ENCODE peak calls at places on chromosome 6, in six cellular contexts. One of them, this sample, is unnamed.

GRCh38 chr6:155171747-155172191 is 92.0 kb upstream of the CLDN20 start:
- DNase-seq in substantia nigra: no peak
- DNase-seq in natural killer cell: no peak
- DNase-seq in HCT116: no peak
- DNase-seq in fibroblast of the aortic adventitia: peak; percentile 67
- DNase-seq in OCI-LY7: no peak
- DNase-seq in this sample: peak; percentile 82

GRCh38 chr6:45590225-45590624 is 212.5 kb upstream of the SUPT3H start:
- DNase-seq in substantia nigra: no peak
- DNase-seq in natural killer cell: no peak
- DNase-seq in HCT116: no peak
- DNase-seq in fibroblast of the aortic adventitia: peak; percentile 59
- DNase-seq in OCI-LY7: no peak
- DNase-seq in this sample: peak; percentile 83

GRCh38 chr6:134457941-134458340 is 140.0 kb upstream of the SGK1 start:
- DNase-seq in substantia nigra: no peak
- DNase-seq in natural killer cell: no peak
- DNase-seq in HCT116: no peak
- DNase-seq in fibroblast of the aortic adventitia: no peak
- DNase-seq in OCI-LY7: peak; percentile 12
- DNase-seq in this sample: no peak

GRCh38 chr6:14396826-14397517 is 279.4 kb downstream of the CD83 start:
- DNase-seq in substantia nigra: no peak
- DNase-seq in natural killer cell: peak; percentile 20
- DNase-seq in HCT116: no peak
- DNase-seq in fibroblast of the aortic adventitia: peak; percentile 27
- DNase-seq in OCI-LY7: no peak
- DNase-seq in this sample: no peak

GRCh38 chr6:151804585-151805285 is 2.7 kb upstream of the ESR1 start:
- DNase-seq in substantia nigra: no peak
- DNase-seq in natural killer cell: no peak
- DNase-seq in HCT116: no peak
- DNase-seq in fibroblast of the aortic adventitia: no peak
- DNase-seq in OCI-LY7: no peak
- DNase-seq in this sample: peak; percentile 3

GRCh38 chr6:22236626-22237414 is 60.0 kb downstream of the PRL start:
- DNase-seq in substantia nigra: no peak
- DNase-seq in natural killer cell: no peak
- DNase-seq in HCT116: no peak
- DNase-seq in fibroblast of the aortic adventitia: peak; percentile 73
- DNase-seq in OCI-LY7: no peak
- DNase-seq in this sample: peak; percentile 71

GRCh38 chr6:82396964-82397761 is 33.5 kb downstream of the TPBG start:
- DNase-seq in substantia nigra: no peak
- DNase-seq in natural killer cell: no peak
- DNase-seq in HCT116: peak; percentile 89
- DNase-seq in fibroblast of the aortic adventitia: peak; percentile 98
- DNase-seq in OCI-LY7: no peak
- DNase-seq in this sample: peak; percentile 90

GRCh38 chr6:106997392-106998257 is 23.1 kb upstream of the CD24 start:
- DNase-seq in substantia nigra: peak; percentile 15
- DNase-seq in natural killer cell: no peak
- DNase-seq in HCT116: peak; percentile 47
- DNase-seq in fibroblast of the aortic adventitia: peak; percentile 62
- DNase-seq in OCI-LY7: peak; percentile 87
- DNase-seq in this sample: peak; percentile 66

GRCh38 chr6:89375427-89375868 is 22.9 kb upstream of the UBE2J1 start:
- DNase-seq in substantia nigra: no peak
- DNase-seq in natural killer cell: peak; percentile 79
- DNase-seq in HCT116: no peak
- DNase-seq in fibroblast of the aortic adventitia: no peak
- DNase-seq in OCI-LY7: peak; percentile 81
- DNase-seq in this sample: peak; percentile 38

GRCh38 chr6:159169557-159170332 is 545 bp downstream of the FNDC1 start:
- DNase-seq in substantia nigra: no peak
- DNase-seq in natural killer cell: no peak
- DNase-seq in HCT116: no peak
- DNase-seq in fibroblast of the aortic adventitia: peak; percentile 31
- DNase-seq in OCI-LY7: no peak
- DNase-seq in this sample: peak; percentile 79

GRCh38 chr6:162621246-162621645 is 106.3 kb downstream of the PRKN start:
- DNase-seq in substantia nigra: no peak
- DNase-seq in natural killer cell: no peak
- DNase-seq in HCT116: peak; percentile 48
- DNase-seq in fibroblast of the aortic adventitia: peak; percentile 1
- DNase-seq in OCI-LY7: no peak
- DNase-seq in this sample: peak; percentile 70

GRCh38 chr6:43402819-43403218 is 24.5 kb upstream of the ABCC10 start:
- DNase-seq in substantia nigra: no peak
- DNase-seq in natural killer cell: no peak
- DNase-seq in HCT116: peak; percentile 13
- DNase-seq in fibroblast of the aortic adventitia: no peak
- DNase-seq in OCI-LY7: no peak
- DNase-seq in this sample: no peak

GRCh38 chr6:41824571-41825569 is 37.4 kb downstream of the TOMM6 start:
- DNase-seq in substantia nigra: no peak
- DNase-seq in natural killer cell: no peak
- DNase-seq in HCT116: no peak
- DNase-seq in fibroblast of the aortic adventitia: no peak
- DNase-seq in OCI-LY7: no peak
- DNase-seq in this sample: peak; percentile 23

GRCh38 chr6:91708534-91708933 is 1121.7 kb upstream of the MAP3K7 start:
- DNase-seq in substantia nigra: no peak
- DNase-seq in natural killer cell: no peak
- DNase-seq in HCT116: no peak
- DNase-seq in fibroblast of the aortic adventitia: no peak
- DNase-seq in OCI-LY7: no peak
- DNase-seq in this sample: no peak

GRCh38 chr6:112298021-112298745 is 43.8 kb upstream of the LAMA4 start:
- DNase-seq in substantia nigra: no peak
- DNase-seq in natural killer cell: no peak
- DNase-seq in HCT116: no peak
- DNase-seq in fibroblast of the aortic adventitia: peak; percentile 92
- DNase-seq in OCI-LY7: no peak
- DNase-seq in this sample: peak; percentile 74

GRCh38 chr6:74000582-74000981 is 304.6 kb downstream of the CD109 start:
- DNase-seq in substantia nigra: no peak
- DNase-seq in natural killer cell: no peak
- DNase-seq in HCT116: no peak
- DNase-seq in fibroblast of the aortic adventitia: no peak
- DNase-seq in OCI-LY7: no peak
- DNase-seq in this sample: no peak

GRCh38 chr6:129498950-129499870 is 210.8 kb downstream of the ARHGAP18 start:
- DNase-seq in substantia nigra: no peak
- DNase-seq in natural killer cell: no peak
- DNase-seq in HCT116: peak; percentile 67
- DNase-seq in fibroblast of the aortic adventitia: peak; percentile 79
- DNase-seq in OCI-LY7: peak; percentile 52
- DNase-seq in this sample: peak; percentile 77

GRCh38 chr6:37314803-37315515 is 38.8 kb upstream of the RNF8 start:
- DNase-seq in substantia nigra: no peak
- DNase-seq in natural killer cell: no peak
- DNase-seq in HCT116: peak; percentile 7
- DNase-seq in fibroblast of the aortic adventitia: peak; percentile 46
- DNase-seq in OCI-LY7: peak; percentile 47
- DNase-seq in this sample: peak; percentile 39

GRCh38 chr6:107264357-107264831 is 149.1 kb upstream of the BEND3 start:
- DNase-seq in substantia nigra: no peak
- DNase-seq in natural killer cell: no peak
- DNase-seq in HCT116: no peak
- DNase-seq in fibroblast of the aortic adventitia: peak; percentile 63
- DNase-seq in OCI-LY7: no peak
- DNase-seq in this sample: peak; percentile 7

GRCh38 chr6:158518196-158519127 is 41.4 kb upstream of the TMEM181 start:
- DNase-seq in substantia nigra: peak; percentile 6
- DNase-seq in natural killer cell: no peak
- DNase-seq in HCT116: peak; percentile 77
- DNase-seq in fibroblast of the aortic adventitia: peak; percentile 82
- DNase-seq in OCI-LY7: peak; percentile 87
- DNase-seq in this sample: peak; percentile 85